ENCODE peak calls at places on chromosomes 12 and 14, in six cellular contexts. N is upper lobe of right lung, S is esophagus muscularis mucosa, X is coronary artery, K is sigmoid colon, V is choroid plexus epithelial cell. O is an unnamed sample.

GRCh38 chr12:115885040-115885439 is 392.5 kb downstream of the MED13L start:
- DNase-seq in N (no peak), S (no peak), V (no peak), X (no peak), K (no peak), O (no peak)

GRCh38 chr12:48861111-48861510 is 4.6 kb downstream of the RND1 start:
- DNase-seq in K (no peak), N (no peak), S (no peak), X (no peak), V (no peak), O (no peak)

GRCh38 chr14:87133073-87133815 is 859.7 kb downstream of the GALC start:
- DNase-seq in X (no peak), S (no peak), K (no peak), V (no peak), N (no peak), O (peak)

GRCh38 chr12:48542300-48542928 is 17.0 kb downstream of the OR8S1 start:
- DNase-seq in N (peak), K (no peak), S (no peak), X (no peak), V (peak), O (peak)

GRCh38 chr12:23648546-23648945 is 300.9 kb downstream of the SOX5 start:
- DNase-seq in X (no peak), S (no peak), N (no peak), K (no peak), V (no peak), O (no peak)

GRCh38 chr12:128190614-128191013 is 76.4 kb upstream of the TMEM132C start:
- DNase-seq in S (no peak), K (no peak), N (no peak), V (no peak), X (no peak), O (no peak)

GRCh38 chr12:121508533-121508932 is 72.3 kb downstream of the KDM2B start:
- DNase-seq in V (no peak), X (no peak), K (no peak), S (no peak), N (no peak), O (no peak)

GRCh38 chr12:133057446-133057845 is 20.1 kb downstream of the ZNF84 start:
- DNase-seq in V (peak), K (no peak), N (no peak), X (no peak), S (no peak), O (no peak)

GRCh38 chr12:82996168-82996812 is 309.6 kb downstream of the TMTC2 start:
- DNase-seq in X (no peak), V (no peak), S (no peak), K (no peak), N (no peak), O (no peak)

GRCh38 chr12:116365114-116365513 is 87.6 kb upstream of the MED13L start:
- DNase-seq in N (no peak), X (no peak), K (no peak), S (no peak), V (no peak), O (no peak)

GRCh38 chr12:116259800-116260589 is 17.5 kb downstream of the MED13L start:
- DNase-seq in V (no peak), S (no peak), K (no peak), X (no peak), N (no peak), O (no peak)

GRCh38 chr14:50290306-50290705 is 21.7 kb downstream of the L2HGDH start:
- DNase-seq in X (no peak), S (no peak), K (no peak), V (no peak), N (no peak), O (no peak)

GRCh38 chr12:98856897-98857540 is 211.9 kb downstream of the APAF1 start:
- DNase-seq in N (no peak), K (no peak), V (peak), S (no peak), X (no peak), O (no peak)

GRCh38 chr12:132761032-132761910 is at the start of gene ANKLE2:
- DNase-seq in N (peak), K (peak), V (peak), X (peak), S (no peak), O (peak)

GRCh38 chr12:91272456-91273063 is 89.9 kb upstream of the DCN start:
- DNase-seq in N (no peak), V (peak), X (peak), S (peak), K (peak), O (peak)

GRCh38 chr12:111024205-111024794 is 103.9 kb upstream of the MYL2 start:
- DNase-seq in K (peak), X (no peak), V (peak), S (no peak), N (peak), O (peak)

GRCh38 chr12:47735649-47736048 is 10.4 kb upstream of the ENDOU start:
- DNase-seq in S (no peak), K (no peak), X (no peak), N (no peak), V (no peak), O (no peak)

GRCh38 chr14:51821822-51822221 is 38.6 kb upstream of the GNG2 start:
- DNase-seq in S (no peak), V (peak), X (no peak), K (no peak), N (no peak), O (peak)

GRCh38 chr14:93085916-93086315 is 29.8 kb downstream of the ITPK1 start:
- DNase-seq in K (no peak), V (no peak), S (no peak), X (no peak), N (no peak), O (no peak)

GRCh38 chr14:55354500-55354899 is 57.1 kb downstream of the ATG14 start:
- DNase-seq in N (no peak), V (peak), K (peak), S (peak), X (no peak), O (peak)

GRCh38 chr12:52515927-52516831 is 4.0 kb downstream of the KRT5 start:
- DNase-seq in X (peak), S (peak), K (no peak), V (no peak), N (no peak), O (no peak)
- H3K4me3 ChIP-seq in X (no peak), S (no peak), K (no peak), V (no peak), N (no peak), O (no peak)

GRCh38 chr12:69647178-69647577 is 36.5 kb upstream of the LRRC10 start:
- DNase-seq in X (no peak), N (no peak), V (no peak), K (no peak), S (no peak), O (no peak)

GRCh38 chr12:69653703-69654102 is 43.0 kb upstream of the LRRC10 start:
- DNase-seq in N (no peak), V (peak), S (no peak), X (no peak), K (no peak), O (peak)

GRCh38 chr12:69648476-69648875 is 37.8 kb upstream of the LRRC10 start:
- DNase-seq in S (no peak), K (no peak), V (peak), X (no peak), N (no peak), O (peak)

GRCh38 chr12:69651922-69652321 is 41.2 kb upstream of the LRRC10 start:
- DNase-seq in N (no peak), X (no peak), K (no peak), S (no peak), V (no peak), O (no peak)

GRCh38 chr12:69649529-69649928 is 38.8 kb upstream of the LRRC10 start:
- DNase-seq in S (no peak), N (no peak), V (no peak), X (no peak), K (no peak), O (no peak)
- TF ChIP-seq CTCF in S (no peak), N (no peak), V (peak), X (no peak), K (no peak), O (no peak)

DNA sequence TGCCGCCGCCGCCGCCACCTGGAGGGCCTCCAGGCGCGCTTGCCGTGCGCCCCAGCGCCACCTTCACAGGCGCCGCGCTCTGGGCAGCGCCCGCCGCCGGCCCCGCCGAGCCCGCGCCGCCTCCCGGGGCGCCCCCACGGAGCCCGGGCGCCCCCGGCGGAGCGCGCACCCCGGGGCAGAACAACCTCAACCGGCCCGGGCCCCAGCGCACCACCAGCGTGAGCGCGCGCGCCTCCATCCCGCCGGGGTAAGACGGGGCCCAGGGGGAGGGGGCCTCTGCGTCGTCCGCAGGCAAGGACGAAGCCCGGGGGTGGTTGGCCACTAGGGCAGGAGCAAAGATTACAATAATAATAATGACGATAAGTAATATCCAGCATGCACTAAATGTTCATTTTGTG is 21.3 kb downstream of the DTX1 start:
- DNase-seq in X (no peak), V (no peak), N (no peak), S (no peak), K (no peak), O (no peak)
- H3K4me3 ChIP-seq in X (no peak), V (no peak), N (no peak), S (no peak), K (no peak), O (no peak)

DNA sequence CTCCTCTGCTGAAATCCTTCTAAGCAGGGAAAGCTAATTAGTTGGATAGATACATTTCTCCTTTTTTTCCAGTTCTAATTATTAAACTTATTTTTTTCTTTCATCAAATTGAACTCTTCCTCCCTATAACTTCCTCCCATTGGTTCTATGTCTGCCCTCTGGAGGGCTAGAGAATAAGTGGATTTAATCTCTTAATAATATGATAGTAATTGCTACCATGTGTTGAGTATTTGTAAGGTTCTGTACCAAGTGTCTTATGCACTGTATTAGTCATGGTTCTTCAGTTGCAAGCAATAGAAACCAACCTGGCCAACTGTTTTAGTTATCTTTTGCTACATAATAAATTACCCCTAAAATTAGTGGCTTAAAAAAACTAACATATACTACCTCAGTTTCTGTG is 190.5 kb upstream of the PLXNC1 start:
- DNase-seq in K (no peak), X (no peak), N (no peak), S (no peak), V (no peak), O (peak)
- TF ChIP-seq CTCF in K (no peak), X (no peak), N (no peak), S (no peak), V (no peak), O (peak)

GRCh38 chr14:61537567-61538463 is 157.5 kb upstream of the HIF1A start:
- DNase-seq in X (no peak), K (no peak), V (peak), S (no peak), N (no peak), O (peak)
- H3K4me3 ChIP-seq in X (no peak), K (no peak), V (no peak), S (no peak), N (no peak), O (no peak)

GRCh38 chr14:76564471-76565119 is 188.7 kb downstream of the ESRRB start:
- DNase-seq in X (no peak), V (no peak), N (no peak), S (no peak), K (no peak), O (no peak)
- TF ChIP-seq CTCF in X (no peak), V (no peak), N (no peak), S (no peak), K (no peak), O (no peak)

O was measured in fibroblast of the aortic adventitia.